ENCODE peak calls at places on chromosomes 2 and 18, in seven cellular contexts. One of them, this sample, is unnamed.

GRCh38 chr2:127589876-127590275 is 54.4 kb downstream of the MYO7B start:
- DNase-seq in left ventricle myocardium inferior: no peak
- DNase-seq in Peyer's patch: no peak
- DNase-seq in dorsolateral prefrontal cortex: no peak
- DNase-seq in upper lobe of right lung: peak
- DNase-seq in sigmoid colon: no peak
- DNase-seq in colonic mucosa: no peak
- DNase-seq in this sample: no peak

GRCh38 chr2:157197848-157198247 is 59.7 kb upstream of the GALNT5 start:
- DNase-seq in colonic mucosa: no peak
- DNase-seq in dorsolateral prefrontal cortex: no peak
- DNase-seq in left ventricle myocardium inferior: no peak
- DNase-seq in Peyer's patch: no peak
- DNase-seq in upper lobe of right lung: no peak
- DNase-seq in sigmoid colon: no peak
- DNase-seq in this sample: no peak

GRCh38 chr2:132270981-132271546 is 109.3 kb upstream of the ANKRD30BL start:
- DNase-seq in left ventricle myocardium inferior: no peak
- DNase-seq in dorsolateral prefrontal cortex: no peak
- DNase-seq in Peyer's patch: no peak
- DNase-seq in upper lobe of right lung: no peak
- DNase-seq in colonic mucosa: no peak
- DNase-seq in sigmoid colon: no peak
- DNase-seq in this sample: no peak

GRCh38 chr2:8798393-8798792 is 39.0 kb downstream of the KIDINS220 start:
- DNase-seq in sigmoid colon: no peak
- DNase-seq in left ventricle myocardium inferior: no peak
- DNase-seq in colonic mucosa: no peak
- DNase-seq in upper lobe of right lung: no peak
- DNase-seq in Peyer's patch: no peak
- DNase-seq in dorsolateral prefrontal cortex: no peak
- DNase-seq in this sample: no peak

GRCh38 chr2:53632714-53633113 is 134.9 kb upstream of the CHAC2 start:
- DNase-seq in Peyer's patch: no peak
- DNase-seq in left ventricle myocardium inferior: no peak
- DNase-seq in colonic mucosa: no peak
- DNase-seq in sigmoid colon: no peak
- DNase-seq in dorsolateral prefrontal cortex: no peak
- DNase-seq in upper lobe of right lung: no peak
- DNase-seq in this sample: no peak

GRCh38 chr2:174593041-174593440 is 4.6 kb downstream of the WIPF1 start:
- DNase-seq in Peyer's patch: no peak
- DNase-seq in upper lobe of right lung: no peak
- DNase-seq in sigmoid colon: no peak
- DNase-seq in colonic mucosa: no peak
- DNase-seq in dorsolateral prefrontal cortex: no peak
- DNase-seq in left ventricle myocardium inferior: no peak
- DNase-seq in this sample: no peak

GRCh38 chr2:229089806-229090205 is 181.3 kb downstream of the PID1 start:
- DNase-seq in left ventricle myocardium inferior: no peak
- DNase-seq in sigmoid colon: no peak
- DNase-seq in colonic mucosa: no peak
- DNase-seq in Peyer's patch: no peak
- DNase-seq in dorsolateral prefrontal cortex: no peak
- DNase-seq in upper lobe of right lung: no peak
- DNase-seq in this sample: no peak

GRCh38 chr2:206915136-206915535 is 24.2 kb upstream of the CPO start:
- DNase-seq in sigmoid colon: no peak
- DNase-seq in dorsolateral prefrontal cortex: no peak
- DNase-seq in Peyer's patch: no peak
- DNase-seq in upper lobe of right lung: no peak
- DNase-seq in colonic mucosa: no peak
- DNase-seq in left ventricle myocardium inferior: no peak
- DNase-seq in this sample: no peak

GRCh38 chr18:73737990-73738389 is 409.6 kb downstream of the FBXO15 start:
- DNase-seq in upper lobe of right lung: no peak
- DNase-seq in Peyer's patch: no peak
- DNase-seq in sigmoid colon: no peak
- DNase-seq in dorsolateral prefrontal cortex: no peak
- DNase-seq in colonic mucosa: no peak
- DNase-seq in left ventricle myocardium inferior: no peak
- DNase-seq in this sample: no peak

GRCh38 chr2:11263177-11263576 is 81.3 kb downstream of the ROCK2 start:
- DNase-seq in colonic mucosa: no peak
- DNase-seq in Peyer's patch: no peak
- DNase-seq in dorsolateral prefrontal cortex: no peak
- DNase-seq in sigmoid colon: no peak
- DNase-seq in upper lobe of right lung: no peak
- DNase-seq in left ventricle myocardium inferior: no peak
- DNase-seq in this sample: no peak

GRCh38 chr2:216714412-216714775 is 19.0 kb upstream of the IGFBP5 start:
- DNase-seq in colonic mucosa: no peak
- DNase-seq in upper lobe of right lung: no peak
- DNase-seq in dorsolateral prefrontal cortex: no peak
- DNase-seq in sigmoid colon: no peak
- DNase-seq in Peyer's patch: no peak
- DNase-seq in left ventricle myocardium inferior: no peak
- DNase-seq in this sample: no peak

GRCh38 chr2:157246212-157247067 is 11.1 kb upstream of the GALNT5 start:
- DNase-seq in dorsolateral prefrontal cortex: no peak
- DNase-seq in sigmoid colon: no peak
- DNase-seq in colonic mucosa: no peak
- DNase-seq in Peyer's patch: no peak
- DNase-seq in left ventricle myocardium inferior: no peak
- DNase-seq in upper lobe of right lung: no peak
- DNase-seq in this sample: no peak

GRCh38 chr2:63378589-63378988 is 209.7 kb downstream of the WDPCP start:
- DNase-seq in left ventricle myocardium inferior: no peak
- DNase-seq in Peyer's patch: no peak
- DNase-seq in colonic mucosa: no peak
- DNase-seq in upper lobe of right lung: no peak
- DNase-seq in sigmoid colon: no peak
- DNase-seq in dorsolateral prefrontal cortex: no peak
- DNase-seq in this sample: no peak

GRCh38 chr2:1819396-1819795 is 75.1 kb upstream of the PXDN start:
- DNase-seq in dorsolateral prefrontal cortex: no peak
- DNase-seq in left ventricle myocardium inferior: no peak
- DNase-seq in upper lobe of right lung: no peak
- DNase-seq in colonic mucosa: no peak
- DNase-seq in Peyer's patch: no peak
- DNase-seq in sigmoid colon: no peak
- DNase-seq in this sample: no peak

GRCh38 chr2:149152597-149152996 is 114.1 kb downstream of the LYPD6B start:
- DNase-seq in left ventricle myocardium inferior: no peak
- DNase-seq in upper lobe of right lung: no peak
- DNase-seq in Peyer's patch: no peak
- DNase-seq in colonic mucosa: no peak
- DNase-seq in sigmoid colon: no peak
- DNase-seq in dorsolateral prefrontal cortex: no peak
- DNase-seq in this sample: no peak

DNA sequence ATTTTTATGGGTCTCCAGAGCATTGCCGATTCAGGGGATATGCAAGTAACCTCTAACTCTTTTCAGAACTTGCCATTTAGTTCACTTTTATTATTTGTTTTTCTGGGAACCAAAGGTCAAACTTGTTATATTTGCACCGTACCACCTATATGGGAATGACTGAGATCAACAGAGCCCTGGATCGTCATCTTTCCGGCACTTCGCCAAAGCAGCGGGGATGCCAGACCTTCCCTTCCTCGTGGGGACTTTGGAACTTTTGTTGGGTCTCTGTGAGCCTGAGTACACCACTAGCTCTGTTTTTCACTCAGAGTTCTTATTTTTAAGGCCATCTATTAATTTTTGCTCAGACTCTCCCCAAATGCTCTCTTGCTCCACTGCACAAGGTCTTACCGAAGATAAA is 350.1 kb downstream of the HRH4 start:
- DNase-seq in dorsolateral prefrontal cortex: no peak
- DNase-seq in Peyer's patch: peak
- DNase-seq in upper lobe of right lung: no peak
- DNase-seq in colonic mucosa: peak
- DNase-seq in sigmoid colon: no peak
- DNase-seq in left ventricle myocardium inferior: no peak
- DNase-seq in this sample: no peak
- H3K27ac ChIP-seq in dorsolateral prefrontal cortex: no peak
- H3K27ac ChIP-seq in Peyer's patch: peak
- H3K27ac ChIP-seq in upper lobe of right lung: no peak
- H3K27ac ChIP-seq in colonic mucosa: peak
- H3K27ac ChIP-seq in sigmoid colon: no peak
- H3K27ac ChIP-seq in left ventricle myocardium inferior: no peak
- H3K27ac ChIP-seq in this sample: no peak

GRCh38 chr2:238839428-238839827 is 8.5 kb upstream of the TWIST2 start:
- DNase-seq in Peyer's patch: no peak
- DNase-seq in left ventricle myocardium inferior: no peak
- DNase-seq in dorsolateral prefrontal cortex: no peak
- DNase-seq in upper lobe of right lung: no peak
- DNase-seq in sigmoid colon: no peak
- DNase-seq in colonic mucosa: no peak
- DNase-seq in this sample: no peak
- TF ChIP-seq CTCF in Peyer's patch: no peak
- TF ChIP-seq CTCF in left ventricle myocardium inferior: no peak
- TF ChIP-seq CTCF in dorsolateral prefrontal cortex: no peak
- TF ChIP-seq CTCF in upper lobe of right lung: no peak
- TF ChIP-seq CTCF in sigmoid colon: no peak
- TF ChIP-seq CTCF in colonic mucosa: no peak
- TF ChIP-seq CTCF in this sample: no peak

DNA sequence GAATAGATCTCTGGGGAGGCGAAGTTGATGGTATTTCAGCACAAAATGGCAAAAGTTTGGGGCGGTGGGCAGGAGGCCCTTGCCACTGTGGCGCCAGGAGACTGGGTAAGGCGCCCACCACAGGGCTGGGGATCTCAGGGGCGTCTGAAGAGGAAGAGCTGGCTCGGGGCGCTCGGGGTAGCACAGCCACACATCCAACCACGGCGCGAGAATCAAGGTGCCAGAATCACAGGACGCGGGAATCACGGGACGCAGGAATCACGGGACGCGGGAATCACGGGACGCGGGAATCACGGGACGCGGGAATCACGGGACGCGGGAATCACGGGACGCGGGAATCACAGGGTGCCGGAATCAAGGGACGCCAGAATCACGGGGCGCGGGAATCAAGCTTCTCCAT is 174.4 kb downstream of the TMEM18 start:
- DNase-seq in colonic mucosa: no peak
- DNase-seq in Peyer's patch: no peak
- DNase-seq in dorsolateral prefrontal cortex: no peak
- DNase-seq in upper lobe of right lung: no peak
- DNase-seq in sigmoid colon: no peak
- DNase-seq in left ventricle myocardium inferior: no peak
- DNase-seq in this sample: no peak
- H3K27ac ChIP-seq in colonic mucosa: no peak
- H3K27ac ChIP-seq in Peyer's patch: no peak
- H3K27ac ChIP-seq in dorsolateral prefrontal cortex: no peak
- H3K27ac ChIP-seq in upper lobe of right lung: no peak
- H3K27ac ChIP-seq in sigmoid colon: no peak
- H3K27ac ChIP-seq in left ventricle myocardium inferior: no peak
- H3K27ac ChIP-seq in this sample: no peak

GRCh38 chr2:74138952-74139323 is 8.8 kb downstream of the BOLA3 start:
- DNase-seq in upper lobe of right lung: no peak
- DNase-seq in Peyer's patch: no peak
- DNase-seq in dorsolateral prefrontal cortex: no peak
- DNase-seq in left ventricle myocardium inferior: no peak
- DNase-seq in colonic mucosa: no peak
- DNase-seq in sigmoid colon: no peak
- DNase-seq in this sample: no peak
- TF ChIP-seq CTCF in upper lobe of right lung: peak
- TF ChIP-seq CTCF in Peyer's patch: no peak
- TF ChIP-seq CTCF in dorsolateral prefrontal cortex: no peak
- TF ChIP-seq CTCF in left ventricle myocardium inferior: peak
- TF ChIP-seq CTCF in colonic mucosa: no peak
- TF ChIP-seq CTCF in sigmoid colon: no peak
- TF ChIP-seq CTCF in this sample: no peak

GRCh38 chr2:189344036-189344435 is 97.2 kb upstream of the WDR75 start:
- DNase-seq in sigmoid colon: no peak
- DNase-seq in upper lobe of right lung: no peak
- DNase-seq in Peyer's patch: no peak
- DNase-seq in colonic mucosa: no peak
- DNase-seq in left ventricle myocardium inferior: no peak
- DNase-seq in dorsolateral prefrontal cortex: no peak
- DNase-seq in this sample: no peak

GRCh38 chr2:189350515-189351209 is 90.6 kb upstream of the WDR75 start:
- DNase-seq in colonic mucosa: no peak
- DNase-seq in sigmoid colon: peak
- DNase-seq in Peyer's patch: no peak
- DNase-seq in dorsolateral prefrontal cortex: no peak
- DNase-seq in left ventricle myocardium inferior: no peak
- DNase-seq in upper lobe of right lung: no peak
- DNase-seq in this sample: no peak

GRCh38 chr2:189347540-189347939 is 93.7 kb upstream of the WDR75 start:
- DNase-seq in colonic mucosa: peak
- DNase-seq in Peyer's patch: no peak
- DNase-seq in left ventricle myocardium inferior: no peak
- DNase-seq in dorsolateral prefrontal cortex: no peak
- DNase-seq in sigmoid colon: no peak
- DNase-seq in upper lobe of right lung: no peak
- DNase-seq in this sample: no peak

DNA sequence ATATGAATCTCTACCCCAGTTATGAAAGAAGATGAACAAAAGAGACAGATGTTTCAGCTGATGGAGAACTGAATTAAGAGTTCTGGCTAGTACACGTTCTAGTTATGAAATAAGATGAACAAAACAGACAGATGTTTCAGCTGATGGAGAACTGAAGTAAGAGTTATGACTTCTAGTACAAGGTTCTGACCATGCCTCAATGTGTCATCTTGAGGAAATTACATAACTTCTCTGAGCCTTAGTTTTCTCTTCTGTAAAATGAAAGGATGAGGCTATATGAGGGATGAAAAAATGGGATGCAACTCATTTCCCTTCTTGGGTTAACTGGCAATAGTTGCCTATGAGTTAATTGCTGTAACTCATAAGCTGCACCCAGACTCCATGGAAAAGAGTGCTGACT is 92.9 kb upstream of the WDR75 start:
- DNase-seq in left ventricle myocardium inferior: no peak
- DNase-seq in Peyer's patch: no peak
- DNase-seq in colonic mucosa: no peak
- DNase-seq in sigmoid colon: no peak
- DNase-seq in dorsolateral prefrontal cortex: no peak
- DNase-seq in upper lobe of right lung: no peak
- DNase-seq in this sample: no peak
- H3K27ac ChIP-seq in left ventricle myocardium inferior: peak
- H3K27ac ChIP-seq in Peyer's patch: peak
- H3K27ac ChIP-seq in colonic mucosa: no peak
- H3K27ac ChIP-seq in sigmoid colon: peak
- H3K27ac ChIP-seq in dorsolateral prefrontal cortex: no peak
- H3K27ac ChIP-seq in upper lobe of right lung: peak
- H3K27ac ChIP-seq in this sample: no peak

DNA sequence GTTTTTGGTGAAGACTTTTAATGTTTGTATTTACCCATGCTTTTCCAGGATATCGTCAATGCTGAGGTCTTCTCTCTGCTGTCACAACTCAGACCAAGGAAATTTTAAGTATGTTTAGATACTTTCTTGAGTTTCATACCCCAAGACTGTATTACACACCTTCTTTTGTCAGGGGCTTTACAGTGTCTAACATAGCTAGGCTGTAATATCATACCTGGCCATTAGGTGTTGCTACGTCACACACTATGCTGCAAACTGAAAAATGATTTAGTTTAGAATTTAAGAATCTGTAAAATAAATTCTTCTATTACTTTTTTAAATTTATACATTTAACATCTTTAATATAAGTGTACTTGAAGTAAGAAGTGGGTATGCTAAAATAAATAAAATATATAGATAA is 358.4 kb upstream of the NRP2 start:
- DNase-seq in sigmoid colon: no peak
- DNase-seq in upper lobe of right lung: no peak
- DNase-seq in colonic mucosa: no peak
- DNase-seq in left ventricle myocardium inferior: no peak
- DNase-seq in Peyer's patch: no peak
- DNase-seq in dorsolateral prefrontal cortex: no peak
- DNase-seq in this sample: no peak
- TF ChIP-seq CTCF in sigmoid colon: peak
- TF ChIP-seq CTCF in upper lobe of right lung: peak
- TF ChIP-seq CTCF in colonic mucosa: peak
- TF ChIP-seq CTCF in left ventricle myocardium inferior: peak
- TF ChIP-seq CTCF in Peyer's patch: peak
- TF ChIP-seq CTCF in dorsolateral prefrontal cortex: no peak
- TF ChIP-seq CTCF in this sample: peak

This sample was measured in kidney.